ENCODE peak calls at places on chromosome 21, in four cellular contexts. One of them, this sample, is unnamed.

GRCh38 chr21:38140192-38140905 is 116.4 kb upstream of the KCNJ15 start:
- DNase-seq in HEK293T: no peak
- DNase-seq in putamen: peak
- DNase-seq in RPMI8226: no peak
- DNase-seq in this sample: peak

GRCh38 chr21:45248893-45249381 is 38.8 kb downstream of the POFUT2 start:
- DNase-seq in putamen: no peak
- DNase-seq in HEK293T: no peak
- DNase-seq in RPMI8226: no peak
- DNase-seq in this sample: no peak

GRCh38 chr21:15206514-15206913 is 141.7 kb upstream of the NRIP1 start:
- DNase-seq in putamen: no peak
- DNase-seq in RPMI8226: no peak
- DNase-seq in HEK293T: no peak
- DNase-seq in this sample: no peak

GRCh38 chr21:45414396-45415187 is 9.6 kb downstream of the COL18A1 start:
- DNase-seq in HEK293T: no peak
- DNase-seq in putamen: no peak
- DNase-seq in RPMI8226: no peak
- DNase-seq in this sample: no peak

GRCh38 chr21:24025101-24025500 is 1582.2 kb downstream of the MRPL39 start:
- DNase-seq in RPMI8226: no peak
- DNase-seq in putamen: no peak
- DNase-seq in HEK293T: no peak
- DNase-seq in this sample: no peak

GRCh38 chr21:37202221-37202805 is 64.8 kb downstream of the VPS26C start:
- DNase-seq in HEK293T: no peak
- DNase-seq in RPMI8226: no peak
- DNase-seq in putamen: no peak
- DNase-seq in this sample: no peak

GRCh38 chr21:42161401-42161956 is 57.5 kb upstream of the ABCG1 start:
- DNase-seq in RPMI8226: no peak
- DNase-seq in putamen: no peak
- DNase-seq in HEK293T: no peak
- DNase-seq in this sample: no peak

GRCh38 chr21:46038871-46039397 is 57.4 kb downstream of the COL6A1 start:
- DNase-seq in RPMI8226: no peak
- DNase-seq in putamen: no peak
- DNase-seq in HEK293T: no peak
- DNase-seq in this sample: no peak

GRCh38 chr21:41578083-41578482 is 70.1 kb upstream of the TMPRSS2 start:
- DNase-seq in putamen: no peak
- DNase-seq in HEK293T: no peak
- DNase-seq in RPMI8226: no peak
- DNase-seq in this sample: no peak

GRCh38 chr21:41641821-41642368 is 125.0 kb downstream of the RIPK4 start:
- DNase-seq in putamen: no peak
- DNase-seq in RPMI8226: no peak
- DNase-seq in HEK293T: no peak
- DNase-seq in this sample: peak